ENCODE peak calls at places on chromosomes 6 and 20, in four cellular contexts. V is PC-3; G is activated naive CD8-positive, alpha-beta T cell treated with anti-CD3 and anti-CD28 coated beads, Interleukin-2, amount 50 U/mL, for 24 hours; W is HT1080. F is an unnamed sample.

GRCh38 chr6:105678516-105678915 is 275.6 kb upstream of the PREP start:
- DNase-seq in V (peak), G (no peak), W (no peak), F (no peak)

GRCh38 chr6:43933111-43933885 is 163.3 kb downstream of the VEGFA start:
- DNase-seq in V (no peak), G (no peak), W (no peak), F (no peak)

GRCh38 chr20:32917191-32917950 is 58.6 kb downstream of the EFCAB8 start:
- DNase-seq in V (no peak), G (no peak), W (no peak), F (no peak)

GRCh38 chr20:2799688-2800589 is 488 bp downstream of the CPXM1 start:
- DNase-seq in V (no peak), G (no peak), W (no peak), F (no peak)

GRCh38 chr6:85015396-85015990 is 251.1 kb upstream of the TBX18 start:
- DNase-seq in V (peak), G (peak), W (peak), F (peak)

GRCh38 chr6:136761227-136761922 is 30.9 kb downstream of the MAP3K5 start:
- DNase-seq in V (no peak), G (peak), W (no peak), F (no peak)

GRCh38 chr6:50925981-50926380 is 107.3 kb downstream of the TFAP2B start:
- DNase-seq in V (no peak), G (no peak), W (no peak), F (no peak)

GRCh38 chr6:56637640-56638039 is 5.0 kb downstream of the DST start:
- DNase-seq in V (peak), G (no peak), W (peak), F (no peak)

GRCh38 chr6:157405986-157406385 is 25.0 kb downstream of the ZDHHC14 start:
- DNase-seq in V (peak), G (no peak), W (peak), F (no peak)

GRCh38 chr20:8780926-8781325 is 288.0 kb upstream of the PLCB4 start:
- DNase-seq in V (no peak), G (no peak), W (no peak), F (no peak)

GRCh38 chr6:28209753-28210535 is 15.1 kb upstream of the ZSCAN9 start:
- DNase-seq in V (no peak), G (no peak), W (no peak), F (no peak)

GRCh38 chr6:148998704-148999103 is 251.9 kb downstream of the UST start:
- DNase-seq in V (no peak), G (no peak), W (no peak), F (no peak)

GRCh38 chr6:170175644-170176620 is 114.9 kb downstream of the DLL1 start:
- DNase-seq in V (no peak), G (no peak), W (no peak), F (no peak)

GRCh38 chr20:52087471-52087870 is 104.1 kb downstream of the ZFP64 start:
- DNase-seq in V (no peak), G (no peak), W (no peak), F (no peak)

GRCh38 chr6:144528605-144529425 is 243.7 kb downstream of the UTRN start:
- DNase-seq in V (peak), G (no peak), W (peak), F (peak)

GRCh38 chr20:61575151-61575937 is 323.3 kb downstream of the CDH4 start:
- DNase-seq in V (no peak), G (no peak), W (peak), F (no peak)

GRCh38 chr6:98832282-98833100 is 1.9 kb upstream of the POU3F2 start:
- DNase-seq in V (peak), G (no peak), W (peak), F (no peak)

GRCh38 chr20:60993647-60994046 is 258.4 kb upstream of the CDH4 start:
- DNase-seq in V (peak), G (no peak), W (peak), F (no peak)

GRCh38 chr20:48697845-48698491 is 129.8 kb downstream of the PREX1 start:
- DNase-seq in V (peak), G (no peak), W (peak), F (peak)

F was measured in K562.